ENCODE peak calls at places on chromosomes 13 and 19, in five cellular contexts. X is mammary epithelial cell, O is transverse colon, H is tibial artery, A is heart right ventricle. Z is an unnamed sample.

GRCh38 chr13:43908156-43909126 is 28.7 kb downstream of the LACC1 start:
- DNase-seq in X (peak; percentile 61), O (no peak), H (no peak), A (no peak), Z (no peak)

GRCh38 chr19:6682607-6683128 is 12.7 kb upstream of the TNFSF14 start:
- DNase-seq in X (no peak), O (no peak), H (no peak), A (no peak), Z (no peak)

GRCh38 chr19:33445752-33446070 is 72.2 kb downstream of the CEBPG start:
- DNase-seq in X (no peak), O (no peak), H (peak; percentile 28), A (no peak), Z (no peak)

GRCh38 chr13:34201050-34201913 is 383.3 kb downstream of the RFC3 start:
- DNase-seq in X (no peak), O (no peak), H (no peak), A (peak; percentile 15), Z (no peak)

GRCh38 chr19:47176627-47177090 is 46.0 kb downstream of the SAE1 start:
- DNase-seq in X (peak; percentile 74), O (no peak), H (no peak), A (peak; percentile 16), Z (peak; percentile 77)

GRCh38 chr13:50893211-50893852 is 16.3 kb upstream of the RNASEH2B start:
- DNase-seq in X (no peak), O (no peak), H (no peak), A (no peak), Z (no peak)

GRCh38 chr13:100363351-100363750 is 225.2 kb downstream of the GGACT start:
- DNase-seq in X (no peak), O (no peak), H (no peak), A (no peak), Z (no peak)

GRCh38 chr19:17259118-17259780 is 5.3 kb downstream of the USHBP1 start:
- DNase-seq in X (peak; percentile 53), O (no peak), H (no peak), A (no peak), Z (no peak)

GRCh38 chr19:16684216-16684615 is 23.3 kb downstream of the TMEM38A start:
- DNase-seq in X (no peak), O (no peak), H (no peak), A (no peak), Z (no peak)

GRCh38 chr13:113853518-113854237 is 10.2 kb downstream of the GAS6 start:
- DNase-seq in X (no peak), O (no peak), H (peak; percentile 65), A (peak; percentile 76), Z (no peak)

GRCh38 chr19:6740589-6741348 is 1.3 kb downstream of the TRIP10 start:
- DNase-seq in X (peak; percentile 35), O (peak; percentile 62), H (peak; percentile 84), A (peak; percentile 78), Z (peak; percentile 80)

GRCh38 chr19:19405919-19406877 is 723 bp downstream of the GATAD2A start:
- DNase-seq in X (peak; percentile 50), O (peak; percentile 57), H (peak; percentile 74), A (peak; percentile 58), Z (peak; percentile 69)

GRCh38 chr19:12733369-12733896 is 1.1 kb downstream of the TRIR start:
- DNase-seq in X (peak; percentile 44), O (no peak), H (no peak), A (no peak), Z (no peak)

GRCh38 chr13:33725340-33725739 is 92.6 kb upstream of the RFC3 start:
- DNase-seq in X (no peak), O (no peak), H (no peak), A (no peak), Z (no peak)

GRCh38 chr13:27821566-27821965 is 29.3 kb downstream of the GSX1 start:
- DNase-seq in X (peak; percentile 27), O (no peak), H (no peak), A (no peak), Z (no peak)

GRCh38 chr13:106656214-106656613 is 88.3 kb upstream of the ARGLU1 start:
- DNase-seq in X (no peak), O (no peak), H (no peak), A (no peak), Z (no peak)

GRCh38 chr13:98327326-98328314 is 150.6 kb upstream of the RNF113B start:
- DNase-seq in X (no peak), O (no peak), H (no peak), A (no peak), Z (no peak)

GRCh38 chr13:113109151-113110047 is 3.8 kb downstream of the F7 start:
- DNase-seq in X (no peak), O (no peak), H (no peak), A (no peak), Z (no peak)

GRCh38 chr13:92802776-92803175 is 423.8 kb upstream of the GPC6 start:
- DNase-seq in X (no peak), O (no peak), H (no peak), A (no peak), Z (no peak)

GRCh38 chr13:40319699-40320586 is 346.5 kb downstream of the FOXO1 start:
- DNase-seq in X (peak; percentile 30), O (no peak), H (no peak), A (no peak), Z (no peak)

GRCh38 chr13:48567521-48568331 is 34.8 kb upstream of the RCBTB2 start:
- DNase-seq in X (no peak), O (no peak), H (no peak), A (peak; percentile 41), Z (no peak)

GRCh38 chr13:112603641-112604220 is 15.8 kb upstream of the TUBGCP3 start:
- DNase-seq in X (no peak), O (no peak), H (no peak), A (no peak), Z (no peak)

GRCh38 chr13:74886496-74886895 is 595.5 kb downstream of the TBC1D4 start:
- DNase-seq in X (peak; percentile 34), O (no peak), H (no peak), A (no peak), Z (no peak)

GRCh38 chr19:13579388-13580060 is 73.2 kb upstream of the CACNA1A start:
- DNase-seq in X (no peak), O (no peak), H (no peak), A (no peak), Z (no peak)

GRCh38 chr13:88086577-88086976 is 415.4 kb downstream of the SLITRK5 start:
- DNase-seq in X (no peak), O (no peak), H (no peak), A (no peak), Z (no peak)

GRCh38 chr19:3231288-3231687 is 6.8 kb downstream of the CELF5 start:
- DNase-seq in X (no peak), O (no peak), H (no peak), A (no peak), Z (no peak)
- H3K27me3 ChIP-seq in X (peaks cover 2% of the 10 kb centered on the region), O (peaks cover 47% of the 10 kb centered on the region), H (peaks cover 66% of the 10 kb centered on the region), A (no peaks in the 10 kb centered on the region), Z (no peaks in the 10 kb centered on the region)

DNA sequence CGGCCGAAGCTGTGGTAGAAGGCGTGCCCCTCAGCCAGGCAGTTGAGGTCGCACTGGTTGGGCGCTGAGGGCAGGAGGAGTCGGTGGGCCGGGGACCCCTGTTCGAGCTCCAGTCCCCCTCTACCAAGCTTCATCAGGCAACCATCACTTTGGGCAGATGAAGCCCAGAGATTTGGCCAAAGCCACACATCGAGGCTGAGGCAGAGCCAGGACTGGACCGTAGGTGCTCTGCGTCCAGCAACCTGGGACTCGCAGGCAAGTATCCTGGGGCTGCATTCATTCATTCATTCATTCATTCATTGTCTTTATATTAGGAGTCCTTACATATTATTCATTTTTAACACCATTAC is 4.3 kb downstream of the ADAMTSL5 start:
- DNase-seq in X (no peak), O (no peak), H (no peak), A (no peak), Z (no peak)
- H3K4me1 ChIP-seq in X (peaks cover 18% of the 10 kb centered on the region), O (peaks cover 20% of the 10 kb centered on the region), H (peaks cover 42% of the 10 kb centered on the region), A (peaks cover 12% of the 10 kb centered on the region), Z (peaks cover 9% of the 10 kb centered on the region)

GRCh38 chr19:41564515-41565383 is 11.2 kb upstream of the CEACAM21 start:
- DNase-seq in X (no peak), O (no peak), H (no peak), A (peak; percentile 17), Z (no peak)

GRCh38 chr19:41569481-41570150 is 6.3 kb upstream of the CEACAM21 start:
- DNase-seq in X (no peak), O (no peak), H (no peak), A (no peak), Z (no peak)

GRCh38 chr19:41565384-41565730 is 10.6 kb upstream of the CEACAM21 start:
- DNase-seq in X (no peak), O (no peak), H (no peak), A (no peak), Z (no peak)

DNA sequence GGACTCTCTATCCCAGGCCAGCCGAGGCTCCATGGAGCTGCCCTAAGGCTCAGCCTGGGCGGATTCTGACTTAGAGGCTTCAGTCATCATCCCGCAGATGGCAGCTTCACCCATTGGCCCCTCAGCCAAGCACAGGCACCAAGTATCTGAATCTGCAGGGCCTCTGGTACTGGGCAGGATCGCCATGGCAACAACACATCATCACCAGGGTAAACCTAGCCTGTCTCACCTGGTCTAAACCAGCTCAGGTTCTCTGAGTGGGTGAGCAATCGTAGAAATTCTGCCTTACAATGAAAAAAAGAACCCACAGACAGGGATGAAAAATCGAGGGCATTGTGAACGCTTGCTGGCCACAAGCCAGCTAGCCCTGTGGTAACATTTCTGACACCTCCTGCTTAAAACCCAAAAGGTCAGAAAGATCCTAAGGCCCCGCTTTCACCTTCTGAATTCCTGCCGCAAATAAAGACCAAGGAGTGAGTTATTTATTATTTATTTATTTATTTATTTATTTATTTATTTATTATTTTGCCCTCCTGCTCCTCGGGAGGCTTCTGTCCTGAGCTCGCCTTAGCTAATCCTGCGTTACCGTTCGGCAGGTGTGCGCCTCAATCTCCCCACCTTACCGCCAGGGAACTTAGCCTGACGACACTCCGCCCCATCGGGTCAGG is 12.0 kb upstream of the CEACAM21 start:
- DNase-seq in X (peak; percentile 21), O (no peak), H (no peak), A (no peak), Z (no peak)
- H3K27me3 ChIP-seq in X (peaks cover 15% of the 10 kb centered on the region), O (peaks cover 74% of the 10 kb centered on the region), H (peaks cover 40% of the 10 kb centered on the region), A (peaks cover 11% of the 10 kb centered on the region), Z (peaks cover 16% of the 10 kb centered on the region)

GRCh38 chr19:49875177-49875576 is 2.0 kb downstream of the AKT1S1 start:
- DNase-seq in X (no peak), O (no peak), H (no peak), A (no peak), Z (no peak)

GRCh38 chr19:49874503-49875157 is 2.5 kb downstream of the AKT1S1 start:
- DNase-seq in X (peak; percentile 62), O (no peak), H (no peak), A (no peak), Z (no peak)

GRCh38 chr19:49877020-49877878 is at the start of the genes AKT1S1 and TBC1D17:
- DNase-seq in X (peak; percentile 100), O (peak; percentile 99), H (peak; percentile 100), A (peak; percentile 100), Z (peak; percentile 98)

GRCh38 chr19:49876422-49877019 is 634 bp downstream of the AKT1S1 start:
- DNase-seq in X (peak; percentile 97), O (peak; percentile 98), H (peak; percentile 99), A (peak; percentile 98), Z (peak; percentile 94)

DNA sequence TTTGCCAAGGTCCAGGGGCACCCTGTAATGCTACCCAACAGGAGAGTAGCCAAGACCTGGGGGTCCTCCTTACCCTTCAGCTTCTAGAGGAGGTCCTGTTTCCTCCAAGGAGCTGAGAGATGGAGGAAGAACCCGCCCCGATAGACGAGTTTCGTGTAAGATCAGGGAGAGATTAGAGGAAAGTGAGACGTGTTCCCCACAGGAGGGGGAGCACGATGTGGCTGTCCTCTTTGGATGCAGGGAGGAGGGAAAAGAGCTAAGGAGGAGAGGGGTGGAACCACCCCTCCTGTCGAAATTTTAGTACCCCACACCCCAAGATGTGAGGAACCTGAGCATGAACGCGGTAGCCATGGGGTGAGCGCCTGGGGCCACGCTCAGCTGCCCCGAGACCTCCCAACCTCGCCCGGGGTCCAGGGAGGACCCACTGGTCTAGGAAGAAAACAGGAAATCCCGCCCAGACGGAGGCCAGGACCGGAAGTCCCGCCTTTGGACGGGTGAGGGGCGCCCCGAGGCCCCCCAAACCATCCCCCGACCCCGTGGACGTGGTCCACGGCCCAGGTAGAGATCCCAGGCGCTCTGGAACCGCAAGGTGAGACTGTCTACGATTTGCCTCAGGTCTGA is 1.2 kb downstream of the AKT1S1 start:
- DNase-seq in X (no peak), O (peak; percentile 62), H (peak; percentile 86), A (peak; percentile 72), Z (peak; percentile 81)
- H3K4me1 ChIP-seq in X (peaks cover 24% of the 10 kb centered on the region), O (peaks cover 25% of the 10 kb centered on the region), H (peaks cover 32% of the 10 kb centered on the region), A (peaks cover 19% of the 10 kb centered on the region), Z (peaks cover 23% of the 10 kb centered on the region)